ENCODE peak calls at places on chromosomes 7 and 10, in six cellular contexts. F is heart left ventricle, M is upper lobe of right lung, D is hepatocyte, P is tibial nerve, B is uterus. H is an unnamed sample. For H3K4me1, the result is how much of the 10 kb centered on the place peaks cover.

GRCh38 chr10:103082683-103083082 is 110.4 kb downstream of the NT5C2 start:
- DNase-seq in F (no peak), M (no peak), D (no peak), P (no peak), B (no peak), H (no peak)

GRCh38 chr10:84331091-84331490 is 2.7 kb downstream of the CCSER2 start:
- DNase-seq in F (no peak), M (no peak), D (no peak), P (no peak), B (no peak), H (no peak)

GRCh38 chr10:27637601-27638000 is 108.0 kb downstream of the MKX start:
- DNase-seq in F (no peak), M (no peak), D (no peak), P (no peak), B (no peak), H (peak)

GRCh38 chr7:11212816-11213215 is 239.1 kb downstream of the PHF14 start:
- DNase-seq in F (no peak), M (no peak), D (no peak), P (no peak), B (no peak), H (no peak)

GRCh38 chr7:74290590-74290950 is 1.4 kb downstream of the CLIP2 start:
- DNase-seq in F (no peak), M (no peak), D (no peak), P (no peak), B (no peak), H (no peak)

GRCh38 chr7:149568218-149568617 is 70.6 kb upstream of the ZNF746 start:
- DNase-seq in F (no peak), M (no peak), D (no peak), P (no peak), B (no peak), H (no peak)

GRCh38 chr7:111485981-111486380 is 76.3 kb downstream of the IMMP2L start:
- DNase-seq in F (no peak), M (no peak), D (no peak), P (no peak), B (no peak), H (no peak)

GRCh38 chr7:133950856-133951255 is 176.3 kb upstream of the LRGUK start:
- DNase-seq in F (no peak), M (no peak), D (no peak), P (no peak), B (no peak), H (no peak)

GRCh38 chr7:121429803-121430202 is 33.7 kb upstream of the FAM3C start:
- DNase-seq in F (no peak), M (no peak), D (no peak), P (no peak), B (no peak), H (no peak)

GRCh38 chr10:118595598-118596425 is at the start of gene PRLHR:
- DNase-seq in F (peak), M (no peak), D (peak), P (no peak), B (peak), H (peak)

GRCh38 chr7:55020481-55020871 is 1.7 kb downstream of the EGFR start:
- DNase-seq in F (no peak), M (peak), D (peak), P (peak), B (peak), H (no peak)

GRCh38 chr10:46992794-46993552 is 81.7 kb downstream of the PTPN20 start:
- DNase-seq in F (no peak), M (peak), D (peak), P (peak), B (peak), H (peak)

GRCh38 chr10:112202561-112203241 is 19.1 kb upstream of the GPAM start:
- DNase-seq in F (no peak), M (no peak), D (no peak), P (no peak), B (no peak), H (no peak)

GRCh38 chr7:80134536-80135305 is at the start of gene GNAI1:
- DNase-seq in F (peak), M (peak), D (peak), P (no peak), B (peak), H (peak)

GRCh38 chr10:70622981-70623844 is 20.7 kb upstream of the PRF1 start:
- DNase-seq in F (no peak), M (no peak), D (no peak), P (no peak), B (no peak), H (no peak)

GRCh38 chr10:72340510-72340895 is 14.2 kb downstream of the DNAJB12 start:
- DNase-seq in F (peak), M (peak), D (peak), P (peak), B (peak), H (peak)

GRCh38 chr10:124588736-124589451 is 127.3 kb downstream of the LHPP start:
- DNase-seq in F (peak), M (no peak), D (peak), P (no peak), B (peak), H (no peak)

GRCh38 chr7:19016140-19016539 is 101.3 kb downstream of the TWIST1 start:
- DNase-seq in F (no peak), M (no peak), D (no peak), P (no peak), B (no peak), H (peak)

GRCh38 chr7:108442039-108442568 is 14.1 kb downstream of the NRCAM start:
- DNase-seq in F (no peak), M (no peak), D (no peak), P (no peak), B (no peak), H (peak)

GRCh38 chr10:86968271-86968993 is at the start of gene ADIRF:
- DNase-seq in F (peak), M (peak), D (peak), P (no peak), B (peak), H (no peak)

GRCh38 chr10:122850705-122851640 is 5.3 kb upstream of the CUZD1 start:
- DNase-seq in F (no peak), M (no peak), D (no peak), P (no peak), B (no peak), H (no peak)

GRCh38 chr10:122852261-122852660 is 6.6 kb upstream of the CUZD1 start:
- DNase-seq in F (no peak), M (no peak), D (no peak), P (no peak), B (no peak), H (no peak)

GRCh38 chr10:122855745-122856144 is 10.1 kb upstream of the CUZD1 start:
- DNase-seq in F (no peak), M (no peak), D (no peak), P (no peak), B (no peak), H (no peak)

GRCh38 chr10:122854648-122855047 is 9.0 kb upstream of the CUZD1 start:
- DNase-seq in F (no peak), M (no peak), D (no peak), P (no peak), B (no peak), H (no peak)

DNA sequence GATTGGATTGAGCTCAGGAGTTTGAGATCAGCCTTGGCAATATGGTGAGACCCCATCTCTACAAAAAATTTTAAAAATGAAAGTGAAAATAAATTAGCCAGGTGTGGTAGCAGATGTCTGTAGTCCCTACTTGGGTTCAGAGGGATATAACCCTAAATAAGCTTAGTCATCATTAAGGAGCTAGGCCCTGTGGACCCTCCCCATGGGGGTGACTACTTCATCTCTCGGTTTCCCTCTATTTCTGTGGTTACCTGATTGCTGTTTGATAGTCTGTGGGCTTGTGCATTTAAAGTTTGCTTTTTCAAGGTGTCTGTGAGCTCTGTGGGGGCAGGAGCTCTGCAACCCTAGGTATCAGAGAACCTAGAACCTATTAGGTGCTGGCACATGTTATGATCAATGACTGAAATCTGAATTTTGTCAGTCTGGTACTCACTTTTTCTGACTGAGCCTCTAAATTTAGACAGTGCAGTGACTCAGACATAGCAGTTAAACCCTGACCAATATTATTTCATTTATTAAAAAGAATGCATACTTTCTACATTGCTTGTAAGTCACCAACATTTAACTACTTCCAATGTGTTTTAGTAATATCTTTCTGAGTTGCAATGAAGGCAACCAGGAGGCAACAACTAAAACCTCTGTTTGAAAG is 8.1 kb upstream of the CUZD1 start:
- DNase-seq in F (no peak), M (no peak), D (no peak), P (no peak), B (no peak), H (no peak)
- H3K4me1 ChIP-seq in F (under half), M (under half), D (under half), P (under half), B (under half), H (under half)

GRCh38 chr10:17412323-17412722 is 42.1 kb downstream of the ST8SIA6 start:
- DNase-seq in F (no peak), M (no peak), D (no peak), P (no peak), B (no peak), H (no peak)
- TF ChIP-seq CTCF in F (no peak), M (no peak), D (peak), P (no peak), B (no peak), H (no peak)

DNA sequence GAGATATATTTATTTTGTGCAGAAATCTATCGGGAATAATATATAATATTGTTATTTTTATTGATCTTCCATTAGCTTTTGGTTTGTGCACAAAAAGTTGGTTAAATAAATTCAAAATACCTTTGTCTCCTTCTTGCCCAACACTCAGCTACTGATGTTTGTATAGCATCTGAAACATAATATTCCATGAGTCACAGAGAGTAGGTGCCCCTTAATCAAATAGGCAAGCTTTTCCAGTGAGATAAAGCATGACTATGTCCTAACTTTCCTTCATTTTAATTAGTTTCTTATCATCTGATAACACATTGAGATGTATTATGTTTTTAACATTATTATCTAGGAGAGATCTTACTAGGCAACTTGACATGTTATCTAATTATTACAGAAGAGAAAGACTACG is 432.2 kb downstream of the KIF20B start:
- DNase-seq in F (no peak), M (no peak), D (no peak), P (no peak), B (no peak), H (no peak)
- H3K4me1 ChIP-seq in F (under half), M (under half), D (under half), P (under half), B (under half), H (under half)

DNA sequence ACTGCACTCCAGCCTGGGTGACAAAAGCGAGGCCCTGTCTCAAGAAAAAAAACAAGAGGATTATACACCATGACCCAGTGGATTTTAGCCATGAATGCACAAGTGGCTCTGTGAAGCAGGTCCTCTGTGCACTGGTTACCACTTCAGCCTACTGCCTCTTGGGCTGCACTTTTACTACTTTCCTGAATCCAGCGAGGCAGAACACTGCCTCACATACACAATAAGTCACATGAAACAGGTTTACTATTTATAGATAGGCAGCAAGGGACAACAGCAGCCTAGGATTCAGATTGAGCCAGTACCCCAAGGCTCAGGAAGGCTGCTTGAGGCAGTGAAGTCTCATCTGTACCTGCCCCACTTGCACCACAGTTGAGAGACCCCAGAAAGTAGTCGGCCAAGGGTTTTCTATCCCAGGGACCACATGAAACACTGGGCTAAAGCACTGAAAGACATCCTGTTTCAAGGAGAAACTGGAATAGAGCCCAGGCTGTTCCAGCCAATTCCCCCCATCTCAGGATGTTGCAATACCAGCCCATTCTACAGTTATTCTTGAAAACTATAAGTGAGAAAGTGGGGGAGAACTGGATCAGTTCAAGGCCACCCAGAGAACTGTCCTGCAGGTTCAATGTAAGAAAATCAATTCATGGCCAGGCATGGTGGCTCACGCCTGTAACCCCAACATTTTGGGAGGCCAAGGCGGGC is 10.3 kb upstream of the OGDH start:
- DNase-seq in F (no peak), M (no peak), D (no peak), P (no peak), B (no peak), H (no peak)
- TF ChIP-seq CTCF in F (no peak), M (no peak), D (no peak), P (no peak), B (no peak), H (no peak)

GRCh38 chr7:135858379-135858778 is 109.8 kb upstream of the FAM180A start:
- DNase-seq in F (no peak), M (no peak), D (no peak), P (no peak), B (no peak), H (no peak)

GRCh38 chr7:135858851-135859250 is 110.2 kb upstream of the FAM180A start:
- DNase-seq in F (no peak), M (no peak), D (no peak), P (no peak), B (no peak), H (no peak)

GRCh38 chr7:135857519-135858274 is 109.1 kb upstream of the FAM180A start:
- DNase-seq in F (no peak), M (no peak), D (no peak), P (no peak), B (no peak), H (no peak)

GRCh38 chr7:135859548-135859947 is 110.9 kb upstream of the FAM180A start:
- DNase-seq in F (no peak), M (no peak), D (no peak), P (no peak), B (no peak), H (no peak)

GRCh38 chr7:135862586-135863361 is 114.2 kb upstream of the FAM180A start:
- DNase-seq in F (no peak), M (no peak), D (no peak), P (no peak), B (no peak), H (no peak)
- H3K4me1 ChIP-seq in F (under half), M (under half), D (under half), P (under half), B (under half), H (under half)

DNA sequence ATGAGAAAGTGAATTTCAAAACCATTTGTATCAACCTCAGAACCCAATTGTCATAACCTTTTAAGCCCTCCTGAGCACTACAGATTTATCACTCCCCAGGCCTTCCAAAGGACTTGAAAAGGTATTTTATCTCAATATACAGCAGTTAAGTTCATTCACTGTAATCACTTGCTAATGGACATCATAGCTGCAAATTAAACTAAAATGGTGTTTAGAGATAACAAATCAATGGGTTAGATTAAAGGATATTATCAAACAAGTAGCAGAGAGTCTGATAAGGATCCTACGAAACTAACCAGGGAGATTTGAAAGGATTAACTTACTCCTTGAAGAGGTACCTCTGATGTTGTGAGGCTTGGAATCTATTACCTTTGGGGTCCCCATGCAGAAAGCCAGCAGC is 359.5 kb downstream of the SORCS1 start:
- DNase-seq in F (no peak), M (no peak), D (no peak), P (no peak), B (no peak), H (no peak)
- TF ChIP-seq CTCF in F (no peak), M (no peak), D (no peak), P (no peak), B (no peak), H (no peak)

H was measured in A673.